ENCODE peak calls at places on chromosomes 7 and 10, in seven cellular contexts. C is cardiac muscle cell, Z is HL-60, K is PC-9, N is neural progenitor cell, W is PC-3, J is colonic mucosa. E is an unnamed sample.

GRCh38 chr10:121509776-121510175 is 88.5 kb downstream of the FGFR2 start:
- DNase-seq in W (no peak), C (no peak), Z (no peak), N (no peak), J (no peak), K (no peak), E (no peak)

GRCh38 chr10:111472445-111472844 is 395.6 kb downstream of the ADRA2A start:
- DNase-seq in J (no peak), N (no peak), W (no peak), C (no peak), Z (no peak), K (no peak), E (no peak)

GRCh38 chr7:75596727-75597614 is 104.9 kb downstream of the SPDYE5 start:
- DNase-seq in J (no peak), N (no peak), C (no peak), K (peak), Z (no peak), W (peak), E (no peak)

GRCh38 chr7:43647314-43647691 is 64.4 kb downstream of the STK17A start:
- DNase-seq in K (no peak), W (no peak), Z (no peak), J (no peak), C (peak), N (peak), E (no peak)

GRCh38 chr7:96127746-96128145 is 194.2 kb downstream of the SLC25A13 start:
- DNase-seq in N (peak), K (no peak), C (no peak), Z (no peak), J (no peak), W (no peak), E (no peak)

GRCh38 chr7:84857336-84857735 is 329.5 kb downstream of the SEMA3D start:
- DNase-seq in W (no peak), K (no peak), N (no peak), J (no peak), C (no peak), Z (no peak), E (no peak)

GRCh38 chr7:28272461-28272877 is 91.9 kb upstream of the JAZF1 start:
- DNase-seq in K (no peak), J (peak), W (peak), Z (peak), N (peak), C (peak), E (no peak)

GRCh38 chr7:36165059-36165458 is 12.0 kb downstream of the EEPD1 start:
- DNase-seq in W (no peak), Z (peak), K (peak), C (peak), J (no peak), N (no peak), E (no peak)

DNA sequence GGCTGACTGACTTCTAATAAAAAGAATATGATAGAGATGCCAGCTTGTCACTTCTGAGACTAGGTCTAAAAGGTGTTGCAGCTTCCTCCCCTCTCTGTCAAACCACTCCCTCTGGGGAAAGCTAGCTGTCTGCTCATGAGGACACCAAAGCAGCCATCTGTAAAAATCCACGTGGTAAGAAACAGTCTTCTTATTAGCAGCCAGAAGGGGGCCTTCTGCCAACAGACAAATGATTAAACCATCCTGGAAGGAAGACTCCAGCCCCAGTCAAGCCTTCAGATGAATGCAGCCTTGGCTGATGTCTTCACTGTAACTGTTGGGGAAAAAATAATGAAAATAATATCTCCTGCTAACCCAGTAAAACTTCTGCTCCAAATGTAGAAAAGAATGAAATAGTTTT is 41.9 kb upstream of the DAGLB start:
- DNase-seq in K (no peak), W (no peak), C (no peak), J (no peak), Z (no peak), N (no peak), E (no peak)
- TF ChIP-seq CTCF in K (no peak), W (no peak), C (no peak), J (no peak), Z (no peak), N (no peak), E (no peak)

GRCh38 chr10:12401466-12401865 is 52.1 kb downstream of the CAMK1D start:
- DNase-seq in K (no peak), W (no peak), N (no peak), C (no peak), J (no peak), Z (no peak), E (no peak)
- H3K27ac ChIP-seq in K (no peak), W (peak), N (no peak), C (no peak), J (no peak), Z (no peak), E (no peak)

DNA sequence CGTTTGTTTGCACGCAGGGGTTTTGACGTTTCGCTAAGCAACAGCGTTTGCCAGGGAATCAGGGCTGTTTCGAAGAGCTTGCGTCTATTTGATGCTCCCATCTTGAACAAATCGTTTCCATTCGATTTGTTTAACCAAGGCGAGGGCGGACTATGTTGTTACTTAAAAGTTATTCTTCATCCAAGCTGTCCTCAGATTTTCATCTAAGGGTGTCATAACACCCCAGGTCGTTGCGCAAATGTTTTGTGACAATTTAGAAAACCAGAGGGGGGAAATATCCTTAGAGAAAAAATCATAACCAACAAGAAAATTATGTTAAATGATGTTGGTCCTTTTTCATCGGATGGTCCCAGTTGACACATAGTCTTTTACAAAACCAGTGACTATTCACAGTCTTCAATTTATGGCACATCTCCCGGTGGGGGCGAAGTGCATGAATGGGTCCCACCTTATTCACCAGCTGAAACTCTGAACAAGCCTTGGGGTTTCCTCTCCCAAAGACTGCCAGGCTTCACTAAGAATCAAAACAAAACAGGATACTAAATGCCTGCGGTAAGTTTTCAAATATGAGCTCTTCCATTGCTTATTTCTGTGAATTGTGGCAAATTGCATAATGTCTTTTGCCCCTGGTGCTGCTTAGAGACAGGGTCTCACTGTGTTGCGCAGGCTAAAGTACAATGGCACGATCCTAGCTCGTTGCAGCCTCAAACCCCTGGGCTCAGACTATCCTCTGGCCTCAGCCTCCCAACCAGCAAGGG is 109.9 kb downstream of the REEP3 start:
- DNase-seq in W (no peak), J (no peak), N (no peak), K (no peak), C (peak), Z (no peak), E (no peak)
- H3K4me3 ChIP-seq in W (peak), J (peak), N (peak), K (peak), C (peak), Z (peak), E (peak)

GRCh38 chr7:100081535-100082102 is at the start of gene ZNF3:
- DNase-seq in J (peak), W (peak), Z (peak), K (peak), C (peak), N (peak), E (peak)
- TF ChIP-seq CTCF in J (peak), W (peak), Z (peak), K (peak), C (peak), N (peak), E (peak)

DNA sequence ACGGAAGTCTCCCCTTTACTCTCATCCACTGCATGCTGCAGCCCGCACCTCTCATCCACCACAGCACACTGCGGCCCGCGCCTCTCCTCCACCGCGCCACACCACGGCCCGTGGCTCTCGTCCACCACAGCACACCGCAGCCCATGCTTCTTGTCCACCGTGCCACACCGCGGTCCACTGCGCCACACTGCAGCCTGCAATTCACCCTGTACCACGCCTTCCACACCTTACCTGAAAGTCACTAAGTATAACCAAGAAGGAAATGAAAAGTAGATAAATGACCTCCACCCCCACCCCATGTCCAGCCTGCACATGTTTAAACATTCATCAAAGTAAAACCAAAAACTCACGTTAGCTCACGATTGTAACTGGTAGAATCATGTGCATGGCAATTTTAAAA is 176.1 kb downstream of the DIP2C start:
- DNase-seq in W (no peak), J (peak), K (no peak), C (no peak), N (no peak), Z (no peak), E (peak)
- H3K27ac ChIP-seq in W (no peak), J (no peak), K (no peak), C (no peak), N (no peak), Z (no peak), E (peak)

GRCh38 chr10:32961892-32962369 is 3.9 kb upstream of the ITGB1 start:
- DNase-seq in W (peak), K (peak), C (peak), Z (peak), N (no peak), J (no peak), E (no peak)
- H3K4me3 ChIP-seq in W (peak), K (peak), C (peak), Z (no peak), N (no peak), J (no peak), E (no peak)

GRCh38 chr10:102918817-102919236 is 733 bp downstream of the CNNM2 start:
- DNase-seq in J (no peak), K (no peak), Z (peak), W (no peak), N (peak), C (no peak), E (peak)
- TF ChIP-seq CTCF in J (no peak), K (no peak), Z (no peak), W (no peak), N (no peak), C (no peak), E (no peak)

GRCh38 chr10:21515581-21516269 is 9.8 kb downstream of the SKIDA1 start:
- DNase-seq in N (peak), W (no peak), Z (no peak), C (no peak), J (no peak), K (no peak), E (no peak)
- H3K27ac ChIP-seq in N (peak), W (no peak), Z (no peak), C (peak), J (no peak), K (no peak), E (peak)

GRCh38 chr10:114405011-114405350 is 679 bp upstream of the AFAP1L2 start:
- DNase-seq in C (no peak), K (peak), W (no peak), J (peak), Z (no peak), N (no peak), E (no peak)
- H3K4me3 ChIP-seq in C (peak), K (peak), W (no peak), J (peak), Z (no peak), N (peak), E (peak)

DNA sequence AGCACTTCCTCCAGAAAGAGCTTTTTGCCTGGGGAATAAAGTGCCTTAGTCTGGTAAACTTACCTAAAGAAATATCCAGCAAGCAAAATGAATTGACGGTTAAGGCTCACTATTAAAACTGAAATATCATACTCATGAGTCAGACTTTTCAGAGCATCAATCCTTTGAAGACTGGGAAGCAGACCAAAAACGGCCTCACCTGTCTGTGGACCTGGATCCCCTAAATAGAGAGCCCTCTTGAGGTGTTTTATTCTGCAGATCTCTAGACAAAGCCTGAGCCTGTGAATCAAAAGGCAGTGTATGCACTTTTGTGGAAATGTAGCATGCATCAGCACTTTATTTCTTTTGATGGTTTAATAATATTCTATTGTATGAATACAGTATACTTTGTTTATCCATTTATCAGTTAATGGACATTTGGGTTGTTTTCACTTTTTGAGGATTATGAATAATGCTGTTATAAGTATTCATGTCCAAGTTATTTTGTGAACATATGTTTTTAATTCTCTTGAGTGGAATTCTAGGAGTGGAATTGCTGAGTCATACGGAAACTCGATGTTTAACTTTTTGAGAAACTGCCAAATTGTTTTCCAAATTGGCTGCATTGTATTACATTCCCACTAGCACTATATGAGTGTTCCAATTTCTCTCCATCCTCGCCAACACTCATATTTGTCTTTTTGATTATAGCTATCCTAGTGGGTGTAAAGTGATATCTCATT is 449.0 kb upstream of the IGFBP3 start:
- DNase-seq in J (no peak), N (no peak), K (peak), Z (no peak), C (peak), W (peak), E (no peak)
- TF ChIP-seq CTCF in J (no peak), N (no peak), K (no peak), Z (no peak), C (no peak), W (peak), E (no peak)

E was measured in upper lobe of right lung.